ENCODE peak calls at places on chromosomes 6 and 20, in seven cellular contexts. E is NCI-H774, S is pancreas, O is Right ventricle myocardium inferior, U is AG10803, J is B cell, D is mesenchymal stem cell. I is an unnamed sample.

GRCh38 chr6:68876792-68877493 is 241.9 kb downstream of the ADGRB3 start:
- DNase-seq in E (peak), S (no peak), O (no peak), U (peak), J (no peak), D (peak), I (no peak)

GRCh38 chr20:54140067-54140466 is 33.7 kb downstream of the CYP24A1 start:
- DNase-seq in E (no peak), S (no peak), O (no peak), U (no peak), J (no peak), D (no peak), I (no peak)

GRCh38 chr6:88982720-88983119 is 19.3 kb upstream of the RNGTT start:
- DNase-seq in E (peak), S (no peak), O (no peak), U (peak), J (no peak), D (peak), I (peak)

GRCh38 chr6:36983538-36983937 is 2.5 kb downstream of the MTCH1 start:
- DNase-seq in E (no peak), S (no peak), O (no peak), U (no peak), J (no peak), D (no peak), I (no peak)

GRCh38 chr6:12529364-12530019 is 187.1 kb upstream of the PHACTR1 start:
- DNase-seq in E (no peak), S (no peak), O (no peak), U (no peak), J (no peak), D (no peak), I (no peak)

GRCh38 chr6:150741633-150742200 is 123.8 kb upstream of the MTHFD1L start:
- DNase-seq in E (no peak), S (no peak), O (no peak), U (no peak), J (peak), D (peak), I (no peak)

GRCh38 chr6:157552171-157552747 is 171.3 kb downstream of the ZDHHC14 start:
- DNase-seq in E (no peak), S (no peak), O (no peak), U (no peak), J (no peak), D (no peak), I (no peak)

GRCh38 chr6:144749263-144749662 is 464.1 kb downstream of the UTRN start:
- DNase-seq in E (peak), S (no peak), O (no peak), U (no peak), J (no peak), D (no peak), I (no peak)

GRCh38 chr20:13770141-13770540 is 14.6 kb downstream of the ESF1 start:
- DNase-seq in E (no peak), S (no peak), O (no peak), U (no peak), J (no peak), D (no peak), I (no peak)

GRCh38 chr6:29967379-29968010 is 25.2 kb downstream of the HLA-A start:
- DNase-seq in E (peak), S (no peak), O (no peak), U (no peak), J (no peak), D (peak), I (peak)

GRCh38 chr6:373773-374724 is 17.5 kb upstream of the IRF4 start:
- DNase-seq in E (no peak), S (no peak), O (peak), U (peak), J (no peak), D (no peak), I (no peak)

GRCh38 chr20:63635431-63636141 is 8.7 kb upstream of the GMEB2 start:
- DNase-seq in E (no peak), S (no peak), O (no peak), U (no peak), J (peak), D (no peak), I (peak)

GRCh38 chr6:73180076-73180717 is 45.1 kb downstream of the KHDC1L start:
- DNase-seq in E (no peak), S (no peak), O (no peak), U (peak), J (no peak), D (no peak), I (no peak)

GRCh38 chr20:24833592-24833991 is 115.5 kb upstream of the CST7 start:
- DNase-seq in E (no peak), S (no peak), O (no peak), U (no peak), J (no peak), D (no peak), I (no peak)

GRCh38 chr20:57103146-57103800 is 163.2 kb downstream of the BMP7 start:
- DNase-seq in E (no peak), S (no peak), O (no peak), U (no peak), J (no peak), D (no peak), I (no peak)

GRCh38 chr6:1678966-1679690 is 69.4 kb downstream of the FOXC1 start:
- DNase-seq in E (peak), S (no peak), O (peak), U (no peak), J (no peak), D (no peak), I (no peak)

GRCh38 chr6:41538556-41539182 is 7.5 kb upstream of the FOXP4 start:
- DNase-seq in E (no peak), S (no peak), O (no peak), U (peak), J (no peak), D (peak), I (no peak)

GRCh38 chr6:119727504-119728219 is 378.1 kb upstream of the MAN1A1 start:
- DNase-seq in E (no peak), S (peak), O (no peak), U (no peak), J (no peak), D (no peak), I (peak)

GRCh38 chr6:32488085-32488484 is 42.0 kb downstream of the HLA-DRB5 start:
- DNase-seq in E (no peak), S (no peak), O (no peak), U (no peak), J (no peak), D (no peak), I (no peak)

GRCh38 chr6:80357674-80358073 is 251.2 kb downstream of the BCKDHB start:
- DNase-seq in E (no peak), S (no peak), O (no peak), U (peak), J (no peak), D (no peak), I (no peak)

GRCh38 chr6:99471638-99472037 is 43.6 kb downstream of the USP45 start:
- DNase-seq in E (no peak), S (no peak), O (no peak), U (no peak), J (no peak), D (no peak), I (no peak)

GRCh38 chr20:20466341-20466879 is 98.5 kb downstream of the INSM1 start:
- DNase-seq in E (no peak), S (no peak), O (no peak), U (peak), J (peak), D (peak), I (no peak)

GRCh38 chr20:29873946-29874345 is 1383.5 kb upstream of the DEFB115 start:
- DNase-seq in E (peak), S (peak), O (peak), U (peak), J (peak), D (peak), I (peak)